ENCODE peak calls at places on chromosomes 5 and 9, in four cellular contexts. H is fibroblast of gingiva, K is T-helper 2 cell, A is astrocyte of the spinal cord. O is an unnamed sample.

GRCh38 chr9:121350993-121351561 is 19.0 kb downstream of the STOM start:
- DNase-seq in H (peak), K (no peak), A (peak), O (peak)

GRCh38 chr5:88235346-88235745 is 33.3 kb downstream of the TMEM161B start:
- DNase-seq in H (no peak), K (no peak), A (no peak), O (no peak)

GRCh38 chr5:76180817-76181805 is 97.9 kb downstream of the SV2C start:
- DNase-seq in H (no peak), K (peak), A (no peak), O (no peak)

GRCh38 chr9:90803860-90804593 is 2.4 kb downstream of the SYK start:
- DNase-seq in H (no peak), K (no peak), A (no peak), O (no peak)

GRCh38 chr5:137619191-137619870 is 116.6 kb downstream of the KLHL3 start:
- DNase-seq in H (peak), K (no peak), A (peak), O (peak)

GRCh38 chr9:90102292-90102901 is 497.6 kb downstream of the GADD45G start:
- DNase-seq in H (peak), K (peak), A (peak), O (peak)

GRCh38 chr9:108410161-108410560 is 445.6 kb downstream of the ACTL7B start:
- DNase-seq in H (no peak), K (no peak), A (no peak), O (no peak)

GRCh38 chr5:138961221-138961620 is 86.1 kb upstream of the LRRTM2 start:
- DNase-seq in H (no peak), K (no peak), A (no peak), O (no peak)

GRCh38 chr9:110797611-110798010 is 129.0 kb downstream of the MUSK start:
- DNase-seq in H (peak), K (no peak), A (peak), O (peak)

GRCh38 chr5:53937467-53937866 is 372.9 kb downstream of the ARL15 start:
- DNase-seq in H (no peak), K (no peak), A (no peak), O (no peak)